ENCODE peak calls at places on chromosomes 3 and 15, in five cellular contexts. V, F, W, A and C are unnamed samples.

GRCh38 chr3:10505050-10505790 is at the start of gene ATP2B2:
- DNase-seq in F (no peak), W (no peak), A (no peak), V (no peak), C (peak; percentile 90)

GRCh38 chr3:123880998-123881561 is 3.1 kb downstream of the MYLK start:
- DNase-seq in W (no peak), V (no peak), F (no peak), A (no peak), C (no peak)

GRCh38 chr15:43285609-43286037 is 18.9 kb upstream of the TGM5 start:
- DNase-seq in A (no peak), W (no peak), F (no peak), V (peak; percentile 29), C (peak; percentile 81)

GRCh38 chr3:196650740-196651311 is 11.3 kb downstream of the NRROS start:
- DNase-seq in F (peak; percentile 78), W (no peak), V (peak; percentile 94), A (peak; percentile 82), C (peak; percentile 16)

GRCh38 chr3:185912929-185913901 is 24.6 kb downstream of the TRA2B start:
- DNase-seq in F (no peak), V (no peak), W (no peak), A (no peak), C (no peak)

GRCh38 chr3:15303728-15304127 is 28.7 kb downstream of the SH3BP5 start:
- DNase-seq in W (no peak), F (peak; percentile 35), V (no peak), A (no peak), C (no peak)

GRCh38 chr3:40705663-40706062 is 180.9 kb downstream of the ZNF621 start:
- DNase-seq in A (no peak), W (no peak), F (no peak), V (no peak), C (no peak)

GRCh38 chr3:44130249-44130648 is 111.4 kb upstream of the TOPAZ1 start:
- DNase-seq in V (no peak), A (no peak), W (no peak), F (no peak), C (no peak)

GRCh38 chr3:10408680-10409079 is 87.8 kb upstream of the SEC13 start:
- DNase-seq in F (no peak), V (no peak), A (no peak), W (no peak), C (no peak)

GRCh38 chr3:49841126-49841525 is 15.2 kb downstream of the TRAIP start:
- DNase-seq in F (no peak), A (no peak), V (no peak), W (no peak), C (no peak)

GRCh38 chr3:143135150-143135549 is 15.6 kb downstream of the CHST2 start:
- DNase-seq in F (no peak), V (peak; percentile 84), W (no peak), A (no peak), C (no peak)

GRCh38 chr3:48472673-48472922 is 26.1 kb downstream of the ATRIP start:
- DNase-seq in W (no peak), A (no peak), F (no peak), V (no peak), C (peak; percentile 44)

GRCh38 chr3:155391583-155391982 is 98.1 kb upstream of the STRIT1 start:
- DNase-seq in A (no peak), V (peak; percentile 91), F (peak; percentile 68), W (no peak), C (no peak)

GRCh38 chr15:91849749-91850161 is 3.8 kb upstream of the SLCO3A1 start:
- DNase-seq in W (no peak), V (peak; percentile 13), A (no peak), F (no peak), C (no peak)

GRCh38 chr15:62107561-62108110 is 40.9 kb downstream of the C2CD4A start:
- DNase-seq in W (no peak), A (no peak), F (no peak), V (no peak), C (no peak)

GRCh38 chr3:139016430-139017048 is 4.2 kb downstream of the PRR23B start:
- DNase-seq in A (no peak), F (no peak), V (no peak), W (no peak), C (no peak)

GRCh38 chr3:42991369-42992315 is 12.5 kb downstream of the GASK1A start:
- DNase-seq in W (no peak), F (no peak), V (no peak), A (no peak), C (no peak)

GRCh38 chr3:113954091-113954685 is 6.4 kb downstream of the ZDHHC23 start:
- DNase-seq in F (no peak), V (no peak), A (no peak), W (no peak), C (no peak)

GRCh38 chr3:128551464-128551863 is 58.5 kb upstream of the GATA2 start:
- DNase-seq in F (no peak), V (no peak), W (no peak), A (no peak), C (no peak)

GRCh38 chr3:114221881-114222264 is 15.5 kb downstream of the ZNF80 start:
- DNase-seq in F (no peak), V (no peak), W (no peak), A (no peak), C (no peak)

GRCh38 chr3:171049831-171050444 is 23.4 kb upstream of the SLC2A2 start:
- DNase-seq in V (no peak), F (no peak), A (no peak), W (no peak), C (peak; percentile 37)

GRCh38 chr3:193933451-193933850 is 202.5 kb upstream of the HES1 start:
- DNase-seq in F (no peak), W (no peak), A (no peak), V (no peak), C (no peak)

GRCh38 chr15:93917181-93917580 is 314.2 kb upstream of the MCTP2 start:
- DNase-seq in A (no peak), V (no peak), F (no peak), W (no peak), C (no peak)

GRCh38 chr3:25564040-25564439 is 100.7 kb downstream of the TOP2B start:
- DNase-seq in W (no peak), F (no peak), V (no peak), A (no peak), C (no peak)

GRCh38 chr15:54840999-54841398 is 355.7 kb downstream of the RSL24D1 start:
- DNase-seq in V (no peak), F (no peak), W (no peak), A (no peak), C (no peak)
- TF ChIP-seq CTCF in V (no peak), F (no peak), W (no peak), A (no peak), C (no peak)

GRCh38 chr3:16373270-16373785 is 108.3 kb downstream of the OXNAD1 start:
- DNase-seq in A (no peak), F (no peak), V (no peak), W (no peak), C (no peak)
- TF ChIP-seq CTCF in A (no peak), F (no peak), V (no peak), W (no peak), C (no peak)

GRCh38 chr3:39110041-39110639 is 2.7 kb downstream of the TTC21A start:
- DNase-seq in A (no peak), V (no peak), W (no peak), F (no peak), C (no peak)
- TF ChIP-seq CTCF in A (no peak), V (no peak), W (no peak), F (no peak), C (no peak)

DNA sequence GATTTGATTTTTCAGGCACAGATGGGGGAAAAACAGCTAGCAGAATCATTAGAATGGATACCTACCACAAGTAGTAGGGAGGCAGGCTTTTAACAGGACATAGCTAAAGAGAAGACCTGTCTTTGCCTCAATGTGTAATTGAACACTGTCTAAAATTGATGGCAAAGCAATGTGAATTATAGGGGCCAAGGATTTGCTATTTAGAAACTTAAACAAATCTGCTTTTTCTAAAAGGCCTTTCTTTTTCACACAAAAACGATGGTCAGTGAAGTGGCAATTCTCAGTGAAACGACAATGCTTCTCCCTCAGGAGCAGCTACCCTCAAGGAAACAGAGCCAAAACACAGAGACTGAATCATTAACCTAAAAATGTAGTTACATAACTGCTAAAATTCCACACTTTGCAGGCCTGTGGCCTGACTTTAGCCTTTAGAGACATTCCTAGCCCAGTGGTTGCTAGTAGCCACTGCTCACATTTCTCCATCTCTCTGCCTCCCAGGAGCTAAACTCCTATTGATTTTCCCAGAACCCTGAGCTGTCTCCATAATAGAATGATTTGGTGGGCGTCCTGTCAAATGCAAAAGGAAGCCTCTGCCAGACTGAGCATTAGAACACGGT is 630.2 kb upstream of the KCNMB2 start:
- DNase-seq in V (peak; percentile 73), A (no peak), F (no peak), W (no peak), C (no peak)
- TF ChIP-seq CTCF in V (peak; percentile 17), A (peak; percentile 41), F (no peak), W (no peak), C (no peak)

GRCh38 chr3:149367021-149367840 is 10.2 kb downstream of the TM4SF1 start:
- DNase-seq in F (no peak), V (no peak), A (no peak), W (no peak), C (no peak)

GRCh38 chr3:149369991-149370866 is 7.2 kb downstream of the TM4SF1 start:
- DNase-seq in A (no peak), V (no peak), F (no peak), W (no peak), C (no peak)

GRCh38 chr3:149368850-149369497 is 8.5 kb downstream of the TM4SF1 start:
- DNase-seq in F (no peak), V (no peak), W (no peak), A (no peak), C (no peak)

GRCh38 chr3:149366031-149366430 is 11.4 kb downstream of the TM4SF1 start:
- DNase-seq in A (no peak), V (no peak), F (no peak), W (no peak), C (no peak)

GRCh38 chr3:149368201-149368849 is 9.1 kb downstream of the TM4SF1 start:
- DNase-seq in F (no peak), W (no peak), V (no peak), A (no peak), C (no peak)
- TF ChIP-seq CTCF in F (no peak), W (no peak), V (no peak), A (no peak), C (no peak)

GRCh38 chr15:85386261-85386660 is 5.9 kb downstream of the AKAP13 start:
- DNase-seq in V (no peak), F (no peak), W (no peak), A (no peak), C (no peak)
- TF ChIP-seq CTCF in V (no peak), F (no peak), W (no peak), A (no peak), C (no peak)

DNA sequence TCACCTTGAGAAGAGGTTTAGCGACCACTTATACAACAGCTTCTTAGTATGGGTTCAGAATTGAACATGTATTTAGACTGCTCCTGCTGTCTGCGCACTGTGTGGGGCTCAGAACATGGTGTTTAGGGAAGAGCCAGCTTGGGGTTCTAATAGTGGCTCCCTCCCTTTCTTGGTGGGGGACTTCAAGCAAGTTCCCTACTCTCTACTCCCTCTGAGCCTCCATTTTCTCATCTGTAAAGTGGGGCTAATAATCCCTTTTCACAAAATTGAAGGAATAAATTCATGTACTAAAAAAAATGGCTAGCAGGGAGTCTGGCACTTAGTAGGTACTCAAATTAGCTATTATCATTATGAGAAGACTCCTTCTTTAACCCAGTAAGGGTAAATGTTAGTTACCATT is 97.5 kb upstream of the SPATA12 start:
- DNase-seq in F (no peak), W (no peak), A (no peak), V (no peak), C (no peak)
- TF ChIP-seq CTCF in F (no peak), W (no peak), A (no peak), V (no peak), C (no peak)